ENCODE peak calls at places on chromosomes 11 and 22, in six cellular contexts. N is CD8-positive, alpha-beta T cell; R is ovary; G is CD4-positive, CD25-positive, alpha-beta regulatory T cell; E is HCT116; C is substantia nigra. P is an unnamed sample.

GRCh38 chr22:30205281-30206115 is 41.1 kb downstream of the LIF start:
- DNase-seq in N (no peak), R (peak), E (no peak), G (no peak), C (no peak), P (peak)

GRCh38 chr11:114183041-114183511 is 113.1 kb upstream of the NNMT start:
- DNase-seq in G (peak), C (no peak), E (no peak), N (peak), R (no peak), P (no peak)

GRCh38 chr22:36295247-36295646 is 42.3 kb downstream of the APOL1 start:
- DNase-seq in N (no peak), E (no peak), R (peak), C (no peak), G (no peak), P (no peak)

GRCh38 chr22:24985824-24986214 is 33.3 kb downstream of the KIAA1671 start:
- DNase-seq in G (no peak), E (no peak), C (no peak), N (no peak), R (peak), P (peak)

GRCh38 chr11:118658372-118659313 is 20.8 kb downstream of the TREH start:
- DNase-seq in E (no peak), R (no peak), N (no peak), G (no peak), C (no peak), P (no peak)

GRCh38 chr11:10307022-10307410 is 2.1 kb downstream of the ADM start:
- DNase-seq in G (no peak), E (no peak), C (no peak), N (no peak), R (no peak), P (no peak)

GRCh38 chr11:54930930-54931329 is 224.3 kb downstream of the OR4A5 start:
- DNase-seq in R (no peak), N (no peak), C (no peak), G (no peak), E (no peak), P (no peak)

GRCh38 chr11:84886344-84886743 is 740.8 kb downstream of the DLG2 start:
- DNase-seq in G (no peak), N (no peak), E (no peak), C (no peak), R (no peak), P (no peak)

GRCh38 chr11:31641477-31642062 is 132.0 kb downstream of the ELP4 start:
- DNase-seq in E (peak), G (no peak), R (no peak), N (no peak), C (no peak), P (no peak)

GRCh38 chr11:75639752-75640151 is 29.1 kb downstream of the MAP6 start:
- DNase-seq in R (peak), N (no peak), G (no peak), E (no peak), C (peak), P (peak)

GRCh38 chr11:70036971-70037882 is 40.9 kb upstream of the ANO1 start:
- DNase-seq in C (no peak), R (no peak), E (no peak), N (no peak), G (no peak), P (no peak)

GRCh38 chr11:85694385-85694980 is 8.5 kb upstream of the CCDC89 start:
- DNase-seq in C (no peak), E (peak), N (no peak), R (no peak), G (peak), P (no peak)

GRCh38 chr22:50531546-50532352 is 1.9 kb upstream of the TYMP start:
- DNase-seq in C (no peak), N (peak), E (no peak), G (peak), R (peak), P (peak)

GRCh38 chr11:10503777-10504176 is 37.2 kb downstream of the RNF141 start:
- DNase-seq in C (no peak), G (no peak), R (no peak), E (no peak), N (no peak), P (no peak)

GRCh38 chr11:2674681-2675131 is 25.1 kb downstream of the KCNQ1OT1 start:
- DNase-seq in C (peak), G (no peak), N (no peak), R (peak), E (no peak), P (no peak)

GRCh38 chr11:126308271-126308671 is 4.4 kb downstream of the DCPS start:
- DNase-seq in N (no peak), E (no peak), G (no peak), C (no peak), R (no peak), P (no peak)

GRCh38 chr22:48440176-48440575 is 1387.5 kb downstream of the BRD1 start:
- DNase-seq in G (no peak), R (no peak), E (no peak), C (no peak), N (no peak), P (no peak)

GRCh38 chr22:22753526-22754267 is 109.3 kb downstream of the GGTLC2 start:
- DNase-seq in N (peak), E (peak), R (no peak), G (peak), C (peak), P (peak)

GRCh38 chr11:64342869-64343739 is 3.1 kb downstream of the CCDC88B start:
- DNase-seq in E (no peak), G (no peak), N (no peak), C (no peak), R (no peak), P (peak)

GRCh38 chr11:82790723-82791487 is 57.2 kb upstream of the FAM181B start:
- DNase-seq in N (no peak), R (peak), G (no peak), C (no peak), E (no peak), P (peak)

GRCh38 chr11:71251159-71251721 is 1.1 kb downstream of the SHANK2 start:
- DNase-seq in N (no peak), C (no peak), E (no peak), G (no peak), R (no peak), P (no peak)

GRCh38 chr11:112670806-112671570 is 290.2 kb upstream of the NCAM1 start:
- DNase-seq in C (peak), R (no peak), N (no peak), G (no peak), E (no peak), P (no peak)

GRCh38 chr22:36201630-36202312 is at the start of gene APOL4:
- DNase-seq in E (no peak), R (peak), C (no peak), N (no peak), G (no peak), P (peak)

GRCh38 chr11:121448431-121448941 is 3.6 kb upstream of the SORL1 start:
- DNase-seq in G (no peak), C (no peak), E (no peak), N (no peak), R (no peak), P (no peak)

GRCh38 chr11:121443688-121444275 is 8.3 kb upstream of the SORL1 start:
- DNase-seq in E (no peak), R (no peak), G (no peak), N (no peak), C (no peak), P (no peak)

GRCh38 chr11:121446752-121447156 is 5.4 kb upstream of the SORL1 start:
- DNase-seq in G (no peak), R (no peak), E (no peak), N (no peak), C (no peak), P (no peak)

GRCh38 chr11:121444508-121444907 is 7.6 kb upstream of the SORL1 start:
- DNase-seq in C (no peak), E (no peak), N (no peak), G (no peak), R (no peak), P (no peak)

DNA sequence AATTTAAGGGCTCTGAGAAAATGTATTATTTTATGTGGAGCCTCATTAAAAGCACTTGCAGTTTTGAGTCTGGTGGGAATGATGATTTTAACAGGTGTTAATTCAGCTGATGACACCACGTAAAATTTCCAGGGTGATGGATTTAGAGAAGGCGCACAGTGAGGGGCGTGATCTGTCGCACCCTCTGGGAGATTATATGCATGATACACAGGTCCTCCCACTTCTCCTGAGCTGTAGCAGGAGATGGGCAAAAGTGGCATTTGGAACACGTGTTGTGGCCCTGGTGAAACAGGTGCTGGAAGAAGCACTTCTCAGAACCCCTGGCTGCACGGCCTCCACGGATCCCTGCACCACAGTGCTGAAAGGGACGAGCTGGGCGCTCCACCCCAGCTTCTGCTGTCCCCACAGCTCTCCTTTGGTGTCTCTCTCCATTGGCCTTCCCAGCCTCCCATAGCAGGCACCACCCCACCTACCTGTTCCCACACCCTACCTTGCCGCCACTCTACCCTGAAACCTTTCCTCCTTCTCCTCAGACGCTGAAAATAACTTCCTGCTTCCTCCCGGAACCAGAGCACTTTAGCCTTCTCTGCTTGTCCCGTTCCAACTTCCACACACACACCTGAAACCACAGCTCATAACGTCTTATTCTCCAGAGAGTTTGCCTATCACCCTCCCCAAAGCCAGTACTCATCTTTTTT is 6.9 kb upstream of the SORL1 start:
- DNase-seq in G (no peak), N (no peak), R (no peak), C (no peak), E (no peak), P (no peak)
- H3K27ac ChIP-seq in G (no peak), N (peak), R (no peak), C (no peak), E (no peak), P (no peak)

DNA sequence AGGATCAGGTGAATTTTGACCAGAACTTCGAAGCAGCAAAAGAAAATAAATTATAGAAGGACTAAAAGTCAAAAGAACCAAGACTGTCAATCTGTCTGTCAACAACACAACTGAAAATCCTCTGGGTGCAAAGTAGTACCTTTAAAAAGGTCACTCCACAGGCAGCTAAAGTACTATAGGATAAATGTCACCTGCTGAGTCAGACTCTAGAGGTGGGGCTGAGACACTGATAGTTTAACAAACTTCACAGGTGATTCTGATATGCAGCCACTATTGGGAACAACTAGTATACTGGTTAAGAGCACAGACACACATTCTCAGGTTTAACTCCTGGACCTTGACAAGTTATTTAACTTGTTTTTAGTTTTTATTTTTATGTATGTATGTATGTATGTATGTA is 107.3 kb downstream of the FCHSD2 start:
- DNase-seq in N (no peak), E (no peak), C (no peak), G (no peak), R (no peak), P (no peak)
- H3K27ac ChIP-seq in N (no peak), E (no peak), C (no peak), G (peak), R (no peak), P (no peak)

GRCh38 chr11:33575311-33575710 is 125.3 kb downstream of the C11orf91 start:
- DNase-seq in G (no peak), R (no peak), C (no peak), N (no peak), E (no peak), P (no peak)
- H3K27ac ChIP-seq in G (no peak), R (no peak), C (no peak), N (no peak), E (no peak), P (no peak)

GRCh38 chr22:17513612-17514011 is 49.7 kb upstream of the SLC25A18 start:
- DNase-seq in C (no peak), G (no peak), E (no peak), N (no peak), R (no peak), P (no peak)

GRCh38 chr22:17512960-17513359 is 50.3 kb upstream of the SLC25A18 start:
- DNase-seq in N (no peak), E (no peak), G (no peak), C (no peak), R (no peak), P (no peak)

GRCh38 chr22:17514092-17514491 is 49.2 kb upstream of the SLC25A18 start:
- DNase-seq in C (no peak), R (no peak), G (no peak), E (no peak), N (no peak), P (no peak)

GRCh38 chr22:17523925-17524324 is 39.4 kb upstream of the SLC25A18 start:
- DNase-seq in R (no peak), G (no peak), C (no peak), E (no peak), N (no peak), P (no peak)

DNA sequence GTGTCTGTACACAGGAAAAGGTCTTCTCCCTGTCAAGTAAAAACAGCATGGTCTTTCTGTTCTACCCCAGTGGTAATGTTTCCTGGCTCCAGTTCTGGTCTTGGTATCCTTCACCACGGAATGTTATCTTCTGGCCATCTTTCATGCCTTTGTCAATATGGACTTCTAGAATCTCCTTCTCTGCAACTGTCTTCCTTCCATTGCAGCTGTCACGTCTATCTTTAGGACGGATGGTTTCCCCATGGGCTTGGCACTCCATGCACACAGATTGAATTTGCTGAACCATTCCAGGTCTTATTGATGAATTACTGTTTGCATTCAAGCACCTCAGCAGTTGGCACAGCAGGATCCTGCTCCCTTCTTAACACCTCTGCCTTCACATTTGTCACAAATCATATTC is 44.9 kb upstream of the SLC25A18 start:
- DNase-seq in E (no peak), C (no peak), N (no peak), G (no peak), R (no peak), P (no peak)
- H3K27ac ChIP-seq in E (no peak), C (no peak), N (no peak), G (no peak), R (no peak), P (no peak)

GRCh38 chr11:58928691-58929090 is 10.6 kb upstream of the GLYATL1 start:
- DNase-seq in E (no peak), N (no peak), C (no peak), R (no peak), G (no peak), P (no peak)

GRCh38 chr11:58926695-58927094 is 12.6 kb upstream of the GLYATL1 start:
- DNase-seq in N (no peak), G (no peak), C (no peak), E (no peak), R (no peak), P (no peak)

GRCh38 chr11:58926251-58926650 is 13.0 kb upstream of the GLYATL1 start:
- DNase-seq in C (no peak), G (no peak), E (no peak), R (no peak), N (no peak), P (no peak)

GRCh38 chr11:58928082-58928574 is 11.2 kb upstream of the GLYATL1 start:
- DNase-seq in C (no peak), R (no peak), E (no peak), N (no peak), G (no peak), P (no peak)

DNA sequence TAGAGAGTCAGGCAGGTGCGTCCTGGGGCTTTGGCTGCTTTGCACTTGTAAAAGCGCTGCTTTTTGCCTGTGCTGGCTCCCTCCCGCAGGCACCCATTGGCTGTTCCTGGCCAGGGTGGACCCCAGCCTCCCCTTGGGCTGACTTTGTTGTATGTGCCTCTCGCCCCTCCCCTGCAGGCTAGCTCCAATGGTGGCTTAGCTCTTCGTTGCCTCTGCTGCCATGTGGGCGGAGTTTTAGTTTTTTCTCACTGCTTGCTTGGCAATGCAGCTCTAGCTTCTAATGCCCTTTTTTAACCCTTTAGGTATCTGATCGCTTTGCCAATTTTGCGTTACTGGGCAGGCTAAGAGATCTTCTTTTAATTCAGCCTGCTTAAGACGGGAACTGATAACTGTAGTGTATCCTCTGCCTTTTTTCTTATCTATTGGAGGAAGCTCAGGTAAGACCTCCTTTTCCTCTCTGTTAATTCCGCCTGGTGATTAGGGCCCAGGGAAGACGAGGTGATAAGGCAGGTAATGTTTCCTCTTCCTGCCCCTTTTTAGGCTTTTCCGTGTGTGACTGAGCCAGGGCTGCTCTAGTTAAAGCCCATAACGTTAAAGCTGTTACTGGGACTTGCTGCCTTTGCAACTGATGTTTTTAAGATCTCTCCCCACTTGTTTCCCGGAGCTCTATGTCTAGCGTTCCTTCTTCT is 11.8 kb upstream of the GLYATL1 start:
- DNase-seq in R (no peak), G (peak), C (no peak), N (peak), E (no peak), P (peak)
- H3K27ac ChIP-seq in R (no peak), G (no peak), C (no peak), N (no peak), E (no peak), P (no peak)

DNA sequence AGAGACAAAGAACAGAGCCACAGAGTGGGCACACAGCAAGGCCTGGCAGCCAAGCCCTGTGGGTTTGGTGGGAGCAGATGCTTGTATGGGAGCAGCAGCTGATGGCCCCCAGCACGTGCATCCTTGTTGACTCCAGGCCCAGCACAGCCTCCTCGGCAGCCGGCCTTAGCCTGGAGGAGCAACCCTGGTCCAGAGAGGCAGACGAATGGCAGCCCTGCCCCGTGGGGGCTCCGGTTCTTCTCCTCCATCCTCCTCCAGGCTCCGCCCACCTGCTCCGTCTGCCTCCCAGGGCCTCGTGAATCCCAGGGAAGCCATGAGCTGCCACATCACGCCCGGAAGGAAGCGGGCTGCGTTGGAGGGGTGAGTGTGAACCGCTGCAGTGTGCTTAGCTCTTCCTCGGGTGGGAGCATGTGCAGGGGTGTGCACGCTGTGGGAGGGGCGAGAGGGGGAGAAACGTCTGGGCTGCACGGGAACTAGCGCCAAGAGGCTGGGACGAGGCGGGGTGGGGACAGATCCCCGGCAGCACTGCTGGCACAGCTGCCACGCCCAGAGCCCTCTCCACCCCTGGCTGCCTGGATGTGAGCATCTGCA is 36.3 kb upstream of the JAM3 start:
- DNase-seq in N (peak), C (peak), E (no peak), G (no peak), R (peak), P (peak)
- H3K27ac ChIP-seq in N (no peak), C (peak), E (no peak), G (no peak), R (no peak), P (no peak)